ENCODE peak calls at places on chromosomes 2 and 18, in nine cellular contexts. D is effector memory CD8-positive, alpha-beta T cell; X is epithelial cell of prostate; Z is naive thymus-derived CD4-positive, alpha-beta T cell; F is Caco-2; O is SJCRH30; S is left ventricle myocardium inferior; E is B cell; L is endothelial cell. J is an unnamed sample.

GRCh38 chr2:69482471-69482870 is 45.2 kb upstream of the NFU1 start:
- DNase-seq in D (no peak), X (no peak), Z (no peak), F (no peak), O (no peak), S (no peak), E (no peak), L (no peak), J (no peak)

GRCh38 chr2:205212357-205212756 is 469.9 kb upstream of the NRP2 start:
- DNase-seq in D (no peak), X (peak; percentile 3), Z (no peak), F (no peak), O (no peak), S (no peak), E (no peak), L (no peak), J (no peak)

GRCh38 chr2:23529659-23530058 is 144.7 kb downstream of the KLHL29 start:
- DNase-seq in D (no peak), X (no peak), Z (no peak), F (no peak), O (no peak), S (no peak), E (no peak), L (no peak), J (no peak)

GRCh38 chr2:88139203-88139702 is 11.4 kb upstream of the FABP1 start:
- DNase-seq in D (no peak), X (no peak), Z (no peak), F (peak; percentile 80), O (no peak), S (no peak), E (no peak), L (no peak), J (no peak)

GRCh38 chr2:15773846-15774245 is 166.5 kb upstream of the MYCN start:
- DNase-seq in D (no peak), X (no peak), Z (no peak), F (no peak), O (no peak), S (no peak), E (no peak), L (no peak), J (no peak)

GRCh38 chr18:62334110-62334509 is 9.0 kb downstream of the TNFRSF11A start:
- DNase-seq in D (no peak), X (peak; percentile 26), Z (no peak), F (no peak), O (no peak), S (no peak), E (no peak), L (no peak), J (no peak)

GRCh38 chr2:171688129-171688465 is 828 bp downstream of the DYNC1I2 start:
- DNase-seq in D (no peak), X (no peak), Z (no peak), F (no peak), O (no peak), S (no peak), E (no peak), L (no peak), J (no peak)

GRCh38 chr18:22551536-22552151 is 133.9 kb upstream of the CTAGE1 start:
- DNase-seq in D (no peak), X (peak; percentile 96), Z (no peak), F (no peak), O (no peak), S (no peak), E (no peak), L (no peak), J (no peak)

GRCh38 chr18:9325716-9326115 is 8.9 kb upstream of the TWSG1 start:
- DNase-seq in D (no peak), X (no peak), Z (no peak), F (no peak), O (no peak), S (no peak), E (no peak), L (no peak), J (no peak)

GRCh38 chr2:162123806-162124758 is 28.0 kb downstream of the GCG start:
- DNase-seq in D (peak; percentile 19), X (no peak), Z (peak; percentile 26), F (no peak), O (no peak), S (no peak), E (no peak), L (no peak), J (no peak)

GRCh38 chr2:59190518-59190917 is 949.4 kb upstream of the FANCL start:
- DNase-seq in D (no peak), X (no peak), Z (no peak), F (no peak), O (no peak), S (no peak), E (no peak), L (no peak), J (no peak)

GRCh38 chr2:9965119-9965822 is 13.8 kb downstream of the GRHL1 start:
- DNase-seq in D (no peak), X (no peak), Z (no peak), F (no peak), O (no peak), S (no peak), E (no peak), L (no peak), J (no peak)

GRCh38 chr18:49768051-49768391 is 45.3 kb downstream of the ACAA2 start:
- DNase-seq in D (no peak), X (no peak), Z (no peak), F (peak; percentile 68), O (peak; percentile 47), S (peak; percentile 33), E (no peak), L (peak; percentile 61), J (no peak)

GRCh38 chr18:57898506-57899124 is 95.5 kb upstream of the ATP8B1 start:
- DNase-seq in D (no peak), X (peak; percentile 60), Z (no peak), F (no peak), O (no peak), S (no peak), E (no peak), L (no peak), J (no peak)

GRCh38 chr2:207046642-207047213 is 107.4 kb downstream of the CPO start:
- DNase-seq in D (no peak), X (no peak), Z (peak; percentile 24), F (no peak), O (no peak), S (no peak), E (peak; percentile 48), L (no peak), J (no peak)

J was measured in Right ventricle myocardium inferior.